ENCODE peak calls at places on chromosomes 6 and 20, in six cellular contexts. One of them, this sample, is unnamed.

GRCh38 chr6:156410649-156411048 is 366.5 kb upstream of the ARID1B start:
- DNase-seq in NCI-H187: no peak
- DNase-seq in cardiac fibroblast: no peak
- DNase-seq in psoas muscle: no peak
- DNase-seq in RPMI8226: no peak
- DNase-seq in GM20000: no peak
- DNase-seq in this sample: no peak

GRCh38 chr6:127475823-127476176 is 16.6 kb upstream of the KIAA0408 start:
- DNase-seq in NCI-H187: no peak
- DNase-seq in cardiac fibroblast: no peak
- DNase-seq in psoas muscle: no peak
- DNase-seq in RPMI8226: no peak
- DNase-seq in GM20000: no peak
- DNase-seq in this sample: no peak

GRCh38 chr6:140744648-140745320 is 1370.3 kb upstream of the CITED2 start:
- DNase-seq in NCI-H187: no peak
- DNase-seq in cardiac fibroblast: peak; percentile 77
- DNase-seq in psoas muscle: no peak
- DNase-seq in RPMI8226: peak; percentile 80
- DNase-seq in GM20000: no peak
- DNase-seq in this sample: no peak

GRCh38 chr6:144215402-144215931 is 65.2 kb downstream of the STX11 start:
- DNase-seq in NCI-H187: no peak
- DNase-seq in cardiac fibroblast: peak; percentile 33
- DNase-seq in psoas muscle: peak; percentile 30
- DNase-seq in RPMI8226: peak; percentile 12
- DNase-seq in GM20000: peak; percentile 44
- DNase-seq in this sample: peak; percentile 31

GRCh38 chr20:20017001-20017851 is at the start of gene NAA20:
- DNase-seq in NCI-H187: peak; percentile 51
- DNase-seq in cardiac fibroblast: peak; percentile 94
- DNase-seq in psoas muscle: peak; percentile 94
- DNase-seq in RPMI8226: peak; percentile 96
- DNase-seq in GM20000: peak; percentile 96
- DNase-seq in this sample: peak; percentile 96

GRCh38 chr6:6436946-6437345 is 116.5 kb upstream of the F13A1 start:
- DNase-seq in NCI-H187: no peak
- DNase-seq in cardiac fibroblast: no peak
- DNase-seq in psoas muscle: no peak
- DNase-seq in RPMI8226: no peak
- DNase-seq in GM20000: no peak
- DNase-seq in this sample: no peak

GRCh38 chr6:44094403-44095242 is 32.6 kb downstream of the MRPL14 start:
- DNase-seq in NCI-H187: no peak
- DNase-seq in cardiac fibroblast: no peak
- DNase-seq in psoas muscle: no peak
- DNase-seq in RPMI8226: no peak
- DNase-seq in GM20000: no peak
- DNase-seq in this sample: no peak

GRCh38 chr6:38091626-38092025 is 272.1 kb downstream of the ZFAND3 start:
- DNase-seq in NCI-H187: no peak
- DNase-seq in cardiac fibroblast: no peak
- DNase-seq in psoas muscle: no peak
- DNase-seq in RPMI8226: no peak
- DNase-seq in GM20000: no peak
- DNase-seq in this sample: no peak

GRCh38 chr20:63093966-63094766 is 87.4 kb upstream of the BHLHE23 start:
- DNase-seq in NCI-H187: no peak
- DNase-seq in cardiac fibroblast: no peak
- DNase-seq in psoas muscle: no peak
- DNase-seq in RPMI8226: no peak
- DNase-seq in GM20000: no peak
- DNase-seq in this sample: peak; percentile 8

This sample was measured in left cardiac atrium.